ENCODE peak calls at places on chromosome 15, in four cellular contexts. L, F, Q and Y are unnamed samples.
A peak's percentile ranks its signal among the peaks of the same experiment; 100 is the strongest.

GRCh38 chr15:57920916-57921315 is 144.6 kb downstream of the ALDH1A2 start:
- DNase-seq in F (no peak), L (no peak), Q (no peak), Y (no peak)

GRCh38 chr15:73748731-73749130 is 4.4 kb downstream of the INSYN1 start:
- DNase-seq in L (no peak), F (no peak), Q (no peak), Y (no peak)

GRCh38 chr15:88725305-88726220 is 77.7 kb upstream of the ACAN start:
- DNase-seq in L (no peak), F (no peak), Q (no peak), Y (no peak)

GRCh38 chr15:81275711-81276417 is 48.1 kb downstream of the STARD5 start:
- DNase-seq in F (no peak), L (no peak), Q (no peak), Y (no peak)

GRCh38 chr15:85532689-85533088 is 152.3 kb downstream of the AKAP13 start:
- DNase-seq in Q (no peak), L (no peak), F (no peak), Y (no peak)

GRCh38 chr15:68471552-68471951 is 39.6 kb upstream of the ITGA11 start:
- DNase-seq in L (no peak), F (no peak), Q (no peak), Y (no peak)

GRCh38 chr15:73704869-73705645 is 20.9 kb downstream of the CD276 start:
- DNase-seq in Q (peak; percentile 84), F (peak; percentile 81), L (peak; percentile 47), Y (no peak)

GRCh38 chr15:60351066-60351465 is 46.7 kb downstream of the ANXA2 start:
- DNase-seq in L (no peak), Q (no peak), F (no peak), Y (no peak)

GRCh38 chr15:28881170-28881569 is 4.6 kb upstream of the APBA2 start:
- DNase-seq in Q (no peak), F (no peak), L (no peak), Y (no peak)

GRCh38 chr15:73051402-73051810 is 857 bp upstream of the NEO1 start:
- DNase-seq in L (no peak), Q (peak; percentile 47), F (peak; percentile 31), Y (no peak)

GRCh38 chr15:53670701-53671100 is 88.8 kb downstream of the WDR72 start:
- DNase-seq in Q (no peak), F (no peak), L (no peak), Y (no peak)

GRCh38 chr15:79206940-79207339 is 75.6 kb upstream of the ANKRD34C start:
- DNase-seq in L (no peak), F (no peak), Q (no peak), Y (no peak)

GRCh38 chr15:76151599-76151974 is 91.8 kb downstream of the TMEM266 start:
- DNase-seq in Q (peak; percentile 54), F (no peak), L (no peak), Y (no peak)

GRCh38 chr15:94119215-94119815 is 112.0 kb upstream of the MCTP2 start:
- DNase-seq in Q (peak; percentile 16), F (no peak), L (no peak), Y (no peak)

GRCh38 chr15:72559781-72560180 is 85.7 kb downstream of the ARIH1 start:
- DNase-seq in L (no peak), F (no peak), Q (no peak), Y (no peak)

GRCh38 chr15:55796321-55796965 is 53.5 kb upstream of the PRTG start:
- DNase-seq in Q (no peak), F (no peak), L (no peak), Y (no peak)

GRCh38 chr15:71080705-71081104 is 34.6 kb upstream of the THSD4 start:
- DNase-seq in L (no peak), Q (no peak), F (no peak), Y (peak; percentile 3)

GRCh38 chr15:60553163-60553562 is 74.2 kb upstream of the ICE2 start:
- DNase-seq in L (no peak), Q (no peak), F (no peak), Y (no peak)

GRCh38 chr15:62141643-62142588 is 23.2 kb downstream of the C2CD4B start:
- DNase-seq in Q (no peak), L (no peak), F (no peak), Y (no peak)

GRCh38 chr15:91021516-91022074 is 799 bp downstream of the VPS33B start:
- DNase-seq in L (peak; percentile 5), F (no peak), Q (no peak), Y (no peak)

GRCh38 chr15:74438696-74439316 is 5.0 kb upstream of the SEMA7A start:
- DNase-seq in F (peak; percentile 75), Q (peak; percentile 78), L (peak; percentile 69), Y (peak; percentile 55)

GRCh38 chr15:49410660-49411059 is 12.4 kb upstream of the FGF7 start:
- DNase-seq in Q (no peak), L (no peak), F (no peak), Y (no peak)

GRCh38 chr15:62545392-62546227 is 380.5 kb upstream of the C2CD4B start:
- DNase-seq in L (no peak), Q (no peak), F (no peak), Y (no peak)

GRCh38 chr15:24955549-24955929 is 752 bp downstream of the SNRPN start:
- DNase-seq in L (no peak), Q (no peak), F (no peak), Y (no peak)

GRCh38 chr15:69853572-69853971 is 244.1 kb downstream of the TLE3 start:
- DNase-seq in Q (no peak), L (no peak), F (no peak), Y (no peak)

GRCh38 chr15:96362759-96363678 is 32.5 kb downstream of the NR2F2 start:
- DNase-seq in F (no peak), Q (peak; percentile 71), L (no peak), Y (no peak)
- TF ChIP-seq NR2C2 in F (no peak), Q (no peak), L (no peak), Y (no peak)

DNA sequence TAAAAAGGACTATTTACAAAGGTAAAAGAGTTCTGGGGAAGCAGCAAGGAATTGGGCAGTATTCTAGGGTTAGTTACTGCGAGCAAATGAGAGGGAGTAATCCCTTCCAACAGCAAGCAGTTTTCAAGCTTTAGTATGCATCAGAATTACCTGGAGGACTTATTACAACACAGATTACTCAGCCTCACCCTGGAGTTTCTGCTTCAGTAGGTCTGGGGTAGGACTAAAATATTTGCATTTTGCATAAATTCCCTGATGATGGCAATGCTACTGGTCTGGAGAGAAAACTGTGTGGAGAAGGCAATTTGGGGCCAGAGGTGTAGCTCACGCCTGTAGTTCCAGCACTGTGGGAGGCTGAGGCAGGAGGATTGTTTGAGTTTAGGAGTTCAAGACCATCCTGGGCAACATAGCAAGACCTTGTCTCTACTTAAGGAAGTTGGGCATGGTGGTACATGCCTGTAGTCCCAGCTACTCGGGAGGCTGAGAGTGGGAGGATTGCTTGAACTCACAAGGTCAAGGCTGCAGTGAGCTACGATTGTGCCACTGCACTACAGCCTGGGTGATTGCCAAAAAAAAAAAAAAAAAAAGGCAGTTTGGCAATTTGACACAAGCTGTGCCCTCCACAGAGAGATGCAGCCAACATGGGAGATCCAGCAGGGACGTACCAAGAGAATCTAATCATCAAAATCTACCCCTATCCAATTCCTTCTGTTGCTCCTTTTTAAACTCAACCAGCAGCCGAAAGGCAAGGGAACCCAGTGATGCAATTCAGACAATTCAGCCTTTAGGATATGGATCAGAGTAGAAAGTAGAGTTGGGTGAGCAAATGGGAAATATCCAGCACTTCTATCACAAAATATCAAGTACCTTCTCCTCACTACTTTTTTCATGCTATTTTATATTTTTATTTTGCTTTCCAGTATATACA is 27.1 kb upstream of the AP4E1 start:
- DNase-seq in Q (no peak), L (peak; percentile 5), F (no peak), Y (peak; percentile 56)
- TF ChIP-seq NR2C2 in Q (no peak), L (no peak), F (no peak), Y (no peak)

DNA sequence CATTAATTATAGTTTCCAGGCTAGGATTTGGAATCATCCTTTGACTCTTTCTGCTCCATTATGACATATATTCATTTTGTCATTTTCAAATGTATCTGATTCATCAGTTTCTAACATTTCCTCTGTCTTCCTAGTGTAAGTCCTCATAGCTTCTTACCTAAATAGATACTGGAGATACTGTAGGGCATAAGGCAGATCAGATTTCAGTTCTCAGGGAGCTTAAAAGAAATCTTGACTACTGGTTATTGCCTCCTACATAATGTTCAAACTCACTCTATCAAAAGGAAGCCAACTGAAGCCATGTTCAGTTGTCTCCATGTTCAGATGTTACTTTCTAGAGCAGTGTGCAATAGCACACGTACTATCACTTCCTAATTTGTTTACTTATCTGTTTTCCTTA is 29.6 kb upstream of the CTDSPL2 start:
- DNase-seq in F (no peak), Q (no peak), L (no peak), Y (no peak)
- TF ChIP-seq NR2C2 in F (no peak), Q (no peak), L (no peak), Y (no peak)

GRCh38 chr15:64426845-64427465 is 33.4 kb upstream of the ZNF609 start:
- DNase-seq in F (no peak), Q (no peak), L (peak; percentile 12), Y (no peak)

GRCh38 chr15:64429448-64429847 is 30.9 kb upstream of the ZNF609 start:
- DNase-seq in L (no peak), Q (no peak), F (no peak), Y (no peak)

GRCh38 chr15:64430000-64430735 is 30.2 kb upstream of the ZNF609 start:
- DNase-seq in F (no peak), L (no peak), Q (peak; percentile 42), Y (peak; percentile 65)
- TF ChIP-seq NR2C2 in F (no peak), L (no peak), Q (no peak), Y (no peak)

GRCh38 chr15:67120009-67120838 is 54.8 kb downstream of the SMAD3 start:
- DNase-seq in L (no peak), F (no peak), Q (no peak), Y (no peak)
- TF ChIP-seq NR2C2 in L (no peak), F (no peak), Q (no peak), Y (no peak)

GRCh38 chr15:92166029-92166428 is 227.7 kb upstream of the ST8SIA2 start:
- DNase-seq in L (no peak), Q (peak; percentile 23), F (no peak), Y (no peak)

GRCh38 chr15:92162657-92163056 is 231.0 kb upstream of the ST8SIA2 start:
- DNase-seq in F (no peak), L (no peak), Q (no peak), Y (no peak)

GRCh38 chr15:92165001-92165346 is 228.7 kb upstream of the ST8SIA2 start:
- DNase-seq in Q (no peak), F (no peak), L (no peak), Y (no peak)

GRCh38 chr15:92164327-92165000 is 229.2 kb upstream of the ST8SIA2 start:
- DNase-seq in F (no peak), L (peak; percentile 88), Q (no peak), Y (no peak)

GRCh38 chr15:92163641-92164040 is 230.0 kb upstream of the ST8SIA2 start:
- DNase-seq in F (no peak), L (no peak), Q (peak; percentile 23), Y (no peak)
- TF ChIP-seq NR2C2 in F (no peak), L (no peak), Q (no peak), Y (no peak)

GRCh38 chr15:78051622-78052405 is 25.7 kb downstream of the TBC1D2B start:
- DNase-seq in Q (no peak), F (no peak), L (no peak), Y (no peak)
- TF ChIP-seq NR2C2 in Q (no peak), F (no peak), L (no peak), Y (no peak)